ENCODE peak calls at places on chromosome 1, in seven cellular contexts. Q is K562, W is trophoblast cell, K is mammary epithelial cell, P is GM23338, M is PC-9, A is OCI-LY7. N is an unnamed sample. For H3K79me2, the result is how much of the 10 kb centered on the place peaks cover.

GRCh38 chr1:163826500-163826899 is 504.7 kb downstream of the NUF2 start:
- DNase-seq in Q (no peak), W (no peak), K (no peak), P (no peak), M (no peak), A (no peak), N (no peak)

GRCh38 chr1:234960722-234961467 is 167.7 kb downstream of the TOMM20 start:
- DNase-seq in Q (peak), W (no peak), K (no peak), P (no peak), M (peak), A (no peak), N (no peak)

GRCh38 chr1:1875932-1876331 is 15.0 kb downstream of the GNB1 start:
- DNase-seq in Q (no peak), W (no peak), K (no peak), P (no peak), M (no peak), A (no peak), N (no peak)

GRCh38 chr1:202199141-202199889 is 5.7 kb downstream of the LGR6 start:
- DNase-seq in Q (no peak), W (no peak), K (no peak), P (no peak), M (peak), A (no peak), N (no peak)

GRCh38 chr1:115456441-115456961 is 118.5 kb upstream of the NGF start:
- DNase-seq in Q (no peak), W (peak), K (no peak), P (no peak), M (peak), A (no peak), N (no peak)

GRCh38 chr1:183023601-183024351 is 556 bp downstream of the LAMC1 start:
- DNase-seq in Q (peak), W (peak), K (peak), P (peak), M (peak), A (peak), N (peak)

GRCh38 chr1:10308001-10308400 is 90.9 kb upstream of the PGD start:
- DNase-seq in Q (no peak), W (no peak), K (no peak), P (no peak), M (no peak), A (peak), N (no peak)

GRCh38 chr1:211928222-211928856 is 97.8 kb upstream of the LPGAT1 start:
- DNase-seq in Q (peak), W (no peak), K (peak), P (peak), M (peak), A (no peak), N (no peak)

GRCh38 chr1:16075337-16076002 is 2.0 kb upstream of the FAM131C start:
- DNase-seq in Q (no peak), W (no peak), K (no peak), P (no peak), M (no peak), A (no peak), N (no peak)

GRCh38 chr1:54323324-54323739 is 82.9 kb downstream of the SSBP3 start:
- DNase-seq in Q (no peak), W (peak), K (peak), P (peak), M (peak), A (no peak), N (no peak)

GRCh38 chr1:170967042-170967910 is 31.9 kb downstream of the MROH9 start:
- DNase-seq in Q (no peak), W (peak), K (peak), P (peak), M (no peak), A (peak), N (peak)

GRCh38 chr1:41823453-41823852 is 95.3 kb downstream of the HIVEP3 start:
- DNase-seq in Q (no peak), W (no peak), K (no peak), P (peak), M (peak), A (no peak), N (peak)

GRCh38 chr1:154270833-154271232 is 1.6 kb upstream of the HAX1 start:
- DNase-seq in Q (no peak), W (no peak), K (no peak), P (no peak), M (no peak), A (no peak), N (no peak)

GRCh38 chr1:53573931-53574330 is 114.7 kb downstream of the DMRTB1 start:
- DNase-seq in Q (no peak), W (no peak), K (no peak), P (no peak), M (no peak), A (no peak), N (no peak)

GRCh38 chr1:20165522-20165951 is 20.4 kb upstream of the UBXN10 start:
- DNase-seq in Q (peak), W (no peak), K (peak), P (peak), M (no peak), A (peak), N (peak)

DNA sequence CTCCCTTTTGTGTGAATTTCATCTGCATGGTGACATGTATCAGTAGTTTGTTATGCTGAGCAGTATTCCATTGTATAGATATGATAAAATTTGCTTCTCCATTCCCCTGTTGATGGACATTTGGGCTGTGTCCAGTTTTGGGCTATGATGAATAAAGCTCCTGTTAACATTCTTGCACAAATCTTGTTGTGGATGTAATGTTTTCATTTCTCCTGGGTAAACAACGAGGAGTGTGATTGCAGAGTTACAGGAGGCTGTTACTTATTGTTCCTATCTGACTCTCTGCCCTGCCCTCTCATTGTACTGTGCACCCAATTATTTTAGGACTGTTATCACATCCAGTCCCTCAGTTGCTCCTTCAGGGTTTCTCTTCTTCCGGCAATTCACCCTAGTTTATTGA is 24.2 kb downstream of the MAPKAPK2 start:
- DNase-seq in Q (no peak), W (no peak), K (no peak), P (no peak), M (no peak), A (no peak), N (no peak)
- H3K79me2 ChIP-seq in Q (half or more), W (under half), K (half or more), P (half or more), M (half or more), A (under half), N (half or more)

DNA sequence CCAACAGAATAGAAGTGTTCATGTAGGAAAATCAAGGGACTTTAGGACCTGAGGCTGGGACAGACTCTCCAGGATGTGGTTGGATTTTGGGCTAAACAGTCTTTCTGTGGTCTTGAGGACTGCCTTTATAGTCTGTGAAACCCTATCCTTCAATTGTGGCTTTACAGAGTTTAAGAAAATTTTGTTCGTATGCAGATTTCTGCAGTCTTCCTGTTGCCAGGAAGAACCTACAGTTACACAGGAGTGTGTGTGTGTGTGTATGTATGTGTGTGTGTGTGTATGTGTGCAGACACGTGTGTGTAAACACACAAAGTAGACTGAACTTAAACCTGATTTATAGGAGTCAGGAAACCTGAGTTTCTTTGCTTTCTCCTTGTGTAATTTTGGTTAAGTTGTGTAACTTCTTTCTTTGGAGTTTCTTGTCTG is 22.8 kb downstream of the NEK7 start:
- DNase-seq in Q (no peak), W (no peak), K (peak), P (no peak), M (no peak), A (no peak), N (no peak)
- H3K4me3 ChIP-seq in Q (no peak), W (no peak), K (no peak), P (no peak), M (no peak), A (no peak), N (no peak)

GRCh38 chr1:37651803-37652202 is 17.1 kb upstream of the RSPO1 start:
- DNase-seq in Q (no peak), W (no peak), K (no peak), P (no peak), M (no peak), A (no peak), N (no peak)
- H2AFZ ChIP-seq in Q (no peak), W (no peak), K (no peak), P (no peak), M (no peak), A (no peak), N (no peak)

GRCh38 chr1:111643097-111643496 is 23.5 kb downstream of the RAP1A start:
- DNase-seq in Q (no peak), W (no peak), K (no peak), P (no peak), M (no peak), A (no peak), N (no peak)

GRCh38 chr1:111643696-111644095 is 24.1 kb downstream of the RAP1A start:
- DNase-seq in Q (no peak), W (no peak), K (no peak), P (no peak), M (no peak), A (no peak), N (no peak)

GRCh38 chr1:111635324-111636009 is 15.9 kb downstream of the RAP1A start:
- DNase-seq in Q (no peak), W (no peak), K (no peak), P (no peak), M (no peak), A (no peak), N (no peak)

GRCh38 chr1:111638320-111638719 is 18.7 kb downstream of the RAP1A start:
- DNase-seq in Q (no peak), W (no peak), K (no peak), P (no peak), M (no peak), A (no peak), N (no peak)

DNA sequence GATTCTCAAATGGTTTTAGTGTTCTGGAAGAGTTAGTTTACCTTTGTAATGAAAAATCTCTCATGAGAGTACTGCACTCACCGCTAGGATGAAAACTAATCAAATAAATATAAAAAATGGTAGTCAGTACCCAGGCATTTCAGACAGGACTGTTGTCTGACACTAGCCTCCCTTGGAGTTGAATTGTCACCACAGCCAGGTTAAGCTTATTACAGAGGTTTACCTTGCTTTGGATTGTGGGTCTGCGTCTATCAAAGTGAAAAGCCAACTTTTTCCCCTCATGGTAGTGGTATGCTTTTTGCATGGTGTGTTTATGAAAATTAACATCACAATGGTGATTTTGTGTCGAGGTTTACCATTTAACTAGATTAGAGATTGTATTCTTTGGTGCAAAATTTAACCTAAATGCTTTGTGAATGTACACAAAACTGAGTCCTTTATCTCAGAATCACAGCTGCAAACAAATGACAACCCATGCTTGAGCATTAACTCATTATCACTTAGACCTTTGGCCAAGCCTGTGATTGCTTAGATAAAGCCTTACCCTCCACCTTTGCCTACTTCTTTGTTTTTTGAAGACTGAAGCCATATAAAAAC is 20.1 kb downstream of the RAP1A start:
- DNase-seq in Q (no peak), W (no peak), K (no peak), P (no peak), M (no peak), A (no peak), N (no peak)
- H3K79me2 ChIP-seq in Q (half or more), W (under half), K (half or more), P (half or more), M (half or more), A (half or more), N (half or more)

DNA sequence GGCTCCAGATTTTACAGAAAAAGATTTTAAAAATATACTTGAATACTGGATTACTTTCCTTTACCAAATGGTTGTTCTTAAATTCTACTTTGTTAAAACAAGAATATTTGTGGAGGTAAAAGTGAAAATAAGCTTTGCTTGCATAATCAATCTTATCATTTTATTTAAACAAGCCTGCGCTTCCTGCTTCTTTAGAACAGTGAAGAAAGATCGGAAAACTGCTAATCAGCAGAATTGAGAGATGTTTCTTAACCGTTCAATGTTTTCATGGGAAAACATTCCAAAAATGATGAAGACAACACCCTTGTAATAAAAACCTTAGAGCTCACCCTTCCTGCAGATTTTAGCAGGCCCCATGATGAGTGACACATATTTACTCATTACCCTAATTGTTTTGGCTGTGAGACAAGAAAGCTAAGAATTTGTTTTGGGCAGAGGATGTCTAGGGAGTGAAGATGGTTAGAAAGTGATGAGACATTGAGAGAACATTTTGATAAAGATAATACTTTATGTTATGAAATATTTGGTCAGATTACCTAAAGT is 72.6 kb downstream of the TPR start:
- DNase-seq in Q (no peak), W (no peak), K (peak), P (no peak), M (no peak), A (no peak), N (no peak)
- H3K4me3 ChIP-seq in Q (no peak), W (no peak), K (no peak), P (no peak), M (no peak), A (no peak), N (no peak)

GRCh38 chr1:40806724-40807675 is 23.4 kb downstream of the KCNQ4 start:
- DNase-seq in Q (peak), W (peak), K (no peak), P (peak), M (no peak), A (no peak), N (no peak)
- H2AFZ ChIP-seq in Q (no peak), W (no peak), K (no peak), P (peak), M (no peak), A (no peak), N (no peak)